ENCODE peak calls at places on chromosomes 4 and X, in nine cellular contexts. U is Karpas-422, M is hepatocyte, V is SK-N-SH, H is IMR-90, J is HCT116, Q is endothelial cell of umbilical vein, S is mesenchymal stem cell, W is mesendoderm. G is an unnamed sample.

GRCh38 chrX:13220916-13221315 is 98.9 kb downstream of the ATXN3L start:
- DNase-seq in V (no peak), M (peak; percentile 32), Q (peak; percentile 21), W (no peak), H (peak; percentile 84), S (peak; percentile 82), U (no peak), J (no peak), G (peak; percentile 94)

GRCh38 chr4:72558655-72559054 is 10.4 kb downstream of the ADAMTS3 start:
- DNase-seq in Q (no peak), W (no peak), J (no peak), H (no peak), U (no peak), M (no peak), S (no peak), V (no peak), G (no peak)

GRCh38 chr4:44760142-44760898 is 34.0 kb upstream of the GNPDA2 start:
- DNase-seq in H (peak; percentile 20), S (peak; percentile 62), M (peak; percentile 67), V (peak; percentile 15), J (peak; percentile 19), W (peak; percentile 22), U (peak; percentile 80), Q (peak; percentile 26), G (peak; percentile 7)

GRCh38 chr4:106587558-106587957 is 219.0 kb upstream of the GIMD1 start:
- DNase-seq in H (peak; percentile 67), S (peak; percentile 51), W (no peak), J (no peak), V (no peak), Q (peak; percentile 90), U (no peak), M (peak; percentile 31), G (peak; percentile 83)

GRCh38 chr4:154614306-154614705 is 1.9 kb upstream of the FGG start:
- DNase-seq in U (no peak), V (no peak), S (no peak), M (no peak), J (no peak), H (no peak), Q (no peak), W (no peak), G (no peak)

GRCh38 chrX:118717703-118718391 is 9.6 kb upstream of the IL13RA1 start:
- DNase-seq in U (no peak), M (no peak), J (no peak), V (no peak), Q (no peak), H (no peak), S (no peak), W (no peak), G (no peak)

GRCh38 chr4:48799157-48799556 is 19.1 kb upstream of the FRYL start:
- DNase-seq in H (no peak), J (no peak), S (no peak), U (no peak), Q (no peak), V (no peak), M (no peak), W (no peak), G (peak; percentile 5)

GRCh38 chr4:80071643-80072606 is 1.1 kb downstream of the ANTXR2 start:
- DNase-seq in H (peak; percentile 22), W (peak; percentile 57), J (no peak), S (peak; percentile 59), M (peak; percentile 49), V (no peak), U (no peak), Q (no peak), G (no peak)

GRCh38 chr4:152045397-152045780 is 284.6 kb upstream of the GATB start:
- DNase-seq in Q (no peak), J (no peak), M (no peak), H (no peak), U (no peak), V (no peak), W (no peak), S (no peak), G (no peak)

GRCh38 chr4:92969650-92970370 is 666.0 kb downstream of the GRID2 start:
- DNase-seq in W (peak; percentile 71), V (no peak), M (peak; percentile 32), H (peak; percentile 94), U (no peak), Q (peak; percentile 76), J (peak; percentile 56), S (peak; percentile 89), G (peak; percentile 97)

GRCh38 chr4:166091914-166092510 is 219.0 kb downstream of the TLL1 start:
- DNase-seq in Q (peak; percentile 43), W (peak; percentile 23), V (peak; percentile 9), U (peak; percentile 84), J (peak; percentile 15), S (peak; percentile 40), M (peak; percentile 65), H (peak; percentile 29), G (peak; percentile 22)

GRCh38 chr4:82777857-82778525 is 20.6 kb downstream of the SCD5 start:
- DNase-seq in W (no peak), U (no peak), S (no peak), Q (no peak), H (no peak), V (no peak), M (no peak), J (no peak), G (no peak)

GRCh38 chr4:82773049-82773448 is 25.5 kb downstream of the SCD5 start:
- DNase-seq in Q (no peak), M (no peak), J (no peak), S (no peak), U (peak; percentile 29), W (no peak), H (no peak), V (no peak), G (no peak)

GRCh38 chr4:82776925-82777542 is 21.6 kb downstream of the SCD5 start:
- DNase-seq in M (no peak), H (peak; percentile 89), Q (no peak), S (no peak), W (no peak), U (peak; percentile 35), V (no peak), J (no peak), G (peak; percentile 87)

GRCh38 chr4:82774711-82775171 is 23.9 kb downstream of the SCD5 start:
- DNase-seq in V (no peak), S (no peak), W (peak; percentile 74), Q (no peak), U (peak; percentile 35), J (no peak), H (peak; percentile 49), M (no peak), G (peak; percentile 85)

DNA sequence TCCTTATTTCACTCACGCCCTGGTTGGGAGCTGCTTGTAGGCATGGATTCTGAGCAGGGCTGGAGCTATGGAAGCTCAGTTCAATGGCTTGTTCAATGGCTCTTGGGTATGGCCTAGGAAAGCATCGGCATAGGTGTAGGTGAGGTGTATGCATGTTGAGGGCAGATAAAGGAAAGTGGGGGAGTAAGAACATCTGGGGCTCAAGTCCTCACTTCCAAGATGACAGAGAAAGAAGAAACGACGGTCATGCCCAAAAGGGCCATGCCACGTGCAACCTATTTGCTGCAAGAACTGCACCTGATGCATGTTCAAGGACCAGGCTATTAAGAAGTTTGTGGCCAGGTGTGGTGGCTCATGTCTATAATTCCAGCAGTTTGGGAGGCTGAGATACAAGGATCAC is 23.4 kb downstream of the SCD5 start:
- DNase-seq in Q (no peak), S (no peak), V (no peak), J (no peak), W (no peak), H (no peak), M (no peak), U (peak; percentile 34), G (no peak)
- H3K27ac ChIP-seq in Q (no peak overlapping the region), S (peak overlapping the region; percentile 27), V (no peak overlapping the region), J (no peak overlapping the region), W (no peak overlapping the region), H (no peak overlapping the region), M (no peak overlapping the region), U (no peak overlapping the region), G (no peak overlapping the region)

GRCh38 chr4:46389301-46389761 is 597 bp downstream of the GABRA2 start:
- DNase-seq in Q (no peak), J (no peak), M (peak; percentile 71), V (peak; percentile 15), S (peak; percentile 76), U (no peak), W (peak; percentile 56), H (no peak), G (no peak)
- H3K27me3 ChIP-seq in Q (no peaks in the 10 kb centered on the region), J (no peaks in the 10 kb centered on the region), M (peaks cover 61% of the 10 kb centered on the region), V (peaks cover 24% of the 10 kb centered on the region), S (peaks cover 31% of the 10 kb centered on the region), U (no peaks in the 10 kb centered on the region), W (peaks cover 23% of the 10 kb centered on the region), H (peaks cover 27% of the 10 kb centered on the region), G (peaks cover 37% of the 10 kb centered on the region)

GRCh38 chr4:174136013-174136412 is 147.5 kb downstream of the FBXO8 start:
- DNase-seq in W (peak; percentile 31), U (no peak), S (peak; percentile 59), Q (no peak), H (no peak), V (peak; percentile 57), J (no peak), M (peak; percentile 19), G (no peak)
- H3K4me2 ChIP-seq in W (no peak overlapping the region), U (no peak overlapping the region), S (no peak overlapping the region), Q (no peak overlapping the region), H (peak overlapping the region; percentile 82), V (peak overlapping the region; percentile 71), J (no peak overlapping the region), M (peak overlapping the region; percentile 69), G (peak overlapping the region; percentile 77)

GRCh38 chrX:49233176-49233575 is at the start of gene CACNA1F:
- DNase-seq in J (no peak), S (no peak), V (no peak), W (no peak), Q (no peak), M (no peak), H (no peak), U (no peak), G (no peak)

GRCh38 chrX:49232525-49232924 is 615 bp downstream of the CACNA1F start:
- DNase-seq in W (no peak), J (no peak), V (no peak), U (no peak), Q (no peak), H (no peak), M (no peak), S (no peak), G (no peak)

GRCh38 chrX:49228185-49228584 is 5.0 kb downstream of the CACNA1F start:
- DNase-seq in U (no peak), J (no peak), V (no peak), W (no peak), S (no peak), Q (no peak), M (no peak), H (no peak), G (no peak)

GRCh38 chrX:49231333-49232000 is 1.7 kb downstream of the CACNA1F start:
- DNase-seq in H (no peak), W (no peak), J (no peak), V (no peak), S (no peak), M (no peak), Q (no peak), U (no peak), G (no peak)

DNA sequence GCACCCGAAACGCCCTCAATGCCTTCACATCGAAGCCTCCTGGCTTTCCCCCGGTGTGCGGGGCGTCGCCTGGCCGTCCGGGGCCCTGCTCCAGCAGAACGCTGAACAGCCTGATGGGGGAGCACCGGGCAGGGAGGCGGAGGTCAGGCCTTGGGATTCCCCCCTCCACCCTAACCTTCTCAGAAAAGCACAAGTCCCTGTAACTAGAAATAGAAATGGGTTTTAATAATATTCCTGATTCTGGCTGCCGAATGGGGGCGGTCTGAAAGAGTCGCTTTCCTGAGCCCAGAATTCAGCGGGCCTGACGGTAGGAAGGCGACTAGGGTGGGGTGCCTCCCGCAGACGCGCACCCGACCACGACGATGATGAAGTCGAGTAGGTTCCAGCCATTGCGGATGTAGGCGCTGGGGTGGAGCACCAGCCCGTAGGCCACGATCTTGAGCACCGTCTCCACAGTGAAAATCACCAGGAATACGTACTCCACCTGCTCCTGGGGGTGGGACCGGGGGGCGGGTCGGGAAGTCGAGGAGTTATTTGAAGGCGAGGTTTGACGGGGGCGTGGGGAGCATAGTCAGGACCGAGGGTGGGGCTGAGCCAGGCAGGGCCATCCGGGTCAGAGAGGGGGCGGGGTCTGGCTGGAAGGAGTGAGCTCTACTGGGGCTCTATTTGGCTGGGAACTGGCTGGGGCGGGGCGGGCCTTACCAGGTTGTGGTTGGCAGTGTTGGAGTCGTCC is 2.5 kb downstream of the CACNA1F start:
- DNase-seq in W (peak; percentile 81), Q (no peak), U (peak; percentile 74), M (peak; percentile 55), H (no peak), J (no peak), V (no peak), S (no peak), G (no peak)
- H3K27ac ChIP-seq in W (no peak overlapping the region), Q (no peak overlapping the region), U (no peak overlapping the region), M (peak overlapping the region; percentile 45), H (no peak overlapping the region), J (no peak overlapping the region), V (no peak overlapping the region), S (no peak overlapping the region), G (no peak overlapping the region)